ENCODE peak calls at places on chromosomes 16 and 17, in seven cellular contexts. One of them, this sample, is unnamed. For H3K4me1, the result is how much of the 10 kb centered on the place peaks cover.

GRCh38 chr17:38568274-38568673 is 37.5 kb downstream of the SRCIN1 start:
- DNase-seq in IMR-90: no peak
- DNase-seq in A549: no peak
- DNase-seq in suprapubic skin: no peak
- DNase-seq in heart left ventricle: no peak
- DNase-seq in breast epithelium: no peak
- DNase-seq in Peyer's patch: no peak
- DNase-seq in this sample: no peak

GRCh38 chr17:3959295-3959899 is 4.8 kb downstream of the ATP2A3 start:
- DNase-seq in heart left ventricle: no peak
- DNase-seq in suprapubic skin: no peak
- DNase-seq in IMR-90: peak
- DNase-seq in A549: peak
- DNase-seq in Peyer's patch: peak
- DNase-seq in breast epithelium: peak
- DNase-seq in this sample: no peak

GRCh38 chr16:57544129-57544653 is 1.7 kb downstream of the ADGRG5 start:
- DNase-seq in IMR-90: no peak
- DNase-seq in Peyer's patch: no peak
- DNase-seq in heart left ventricle: no peak
- DNase-seq in breast epithelium: peak
- DNase-seq in suprapubic skin: peak
- DNase-seq in A549: no peak
- DNase-seq in this sample: peak

GRCh38 chr17:59357929-59358328 is 26.5 kb downstream of the YPEL2 start:
- DNase-seq in heart left ventricle: no peak
- DNase-seq in breast epithelium: no peak
- DNase-seq in suprapubic skin: no peak
- DNase-seq in IMR-90: peak
- DNase-seq in A549: no peak
- DNase-seq in Peyer's patch: no peak
- DNase-seq in this sample: no peak

GRCh38 chr16:4909825-4910224 is 27.1 kb downstream of the PPL start:
- DNase-seq in Peyer's patch: no peak
- DNase-seq in heart left ventricle: no peak
- DNase-seq in IMR-90: no peak
- DNase-seq in suprapubic skin: no peak
- DNase-seq in A549: no peak
- DNase-seq in breast epithelium: no peak
- DNase-seq in this sample: no peak

GRCh38 chr17:27244481-27245223 is 49.3 kb upstream of the WSB1 start:
- DNase-seq in Peyer's patch: no peak
- DNase-seq in heart left ventricle: peak
- DNase-seq in A549: no peak
- DNase-seq in breast epithelium: no peak
- DNase-seq in IMR-90: peak
- DNase-seq in suprapubic skin: peak
- DNase-seq in this sample: peak

GRCh38 chr16:4677390-4677789 is 16.0 kb upstream of the NUDT16L1 start:
- DNase-seq in heart left ventricle: peak
- DNase-seq in A549: no peak
- DNase-seq in IMR-90: no peak
- DNase-seq in suprapubic skin: no peak
- DNase-seq in breast epithelium: no peak
- DNase-seq in Peyer's patch: no peak
- DNase-seq in this sample: peak

GRCh38 chr17:57622886-57623433 is 122.1 kb downstream of the CCDC182 start:
- DNase-seq in suprapubic skin: no peak
- DNase-seq in heart left ventricle: no peak
- DNase-seq in A549: peak
- DNase-seq in Peyer's patch: no peak
- DNase-seq in breast epithelium: peak
- DNase-seq in IMR-90: peak
- DNase-seq in this sample: no peak

GRCh38 chr16:69179255-69180010 is 7.5 kb upstream of the SNTB2 start:
- DNase-seq in A549: no peak
- DNase-seq in suprapubic skin: peak
- DNase-seq in breast epithelium: peak
- DNase-seq in Peyer's patch: no peak
- DNase-seq in heart left ventricle: no peak
- DNase-seq in IMR-90: peak
- DNase-seq in this sample: peak

GRCh38 chr16:57999971-58000705 is at the start of gene ZNF319:
- DNase-seq in heart left ventricle: no peak
- DNase-seq in suprapubic skin: no peak
- DNase-seq in Peyer's patch: no peak
- DNase-seq in A549: no peak
- DNase-seq in IMR-90: no peak
- DNase-seq in breast epithelium: no peak
- DNase-seq in this sample: peak

GRCh38 chr16:57185446-57185944 is 344 bp downstream of the PSME3IP1 start:
- DNase-seq in IMR-90: peak
- DNase-seq in suprapubic skin: peak
- DNase-seq in Peyer's patch: no peak
- DNase-seq in A549: peak
- DNase-seq in breast epithelium: peak
- DNase-seq in heart left ventricle: peak
- DNase-seq in this sample: peak

GRCh38 chr17:7120123-7120522 is 5.5 kb upstream of the ASGR2 start:
- DNase-seq in heart left ventricle: no peak
- DNase-seq in A549: no peak
- DNase-seq in suprapubic skin: no peak
- DNase-seq in Peyer's patch: no peak
- DNase-seq in breast epithelium: no peak
- DNase-seq in IMR-90: no peak
- DNase-seq in this sample: no peak

GRCh38 chr17:69607162-69607834 is 192.8 kb downstream of the MAP2K6 start:
- DNase-seq in breast epithelium: peak
- DNase-seq in suprapubic skin: peak
- DNase-seq in Peyer's patch: peak
- DNase-seq in heart left ventricle: peak
- DNase-seq in A549: peak
- DNase-seq in IMR-90: peak
- DNase-seq in this sample: peak

GRCh38 chr16:47694543-47694942 is 233.4 kb downstream of the PHKB start:
- DNase-seq in A549: no peak
- DNase-seq in suprapubic skin: no peak
- DNase-seq in breast epithelium: no peak
- DNase-seq in heart left ventricle: no peak
- DNase-seq in IMR-90: no peak
- DNase-seq in Peyer's patch: no peak
- DNase-seq in this sample: no peak

GRCh38 chr17:59830846-59831486 is 61.8 kb downstream of the TUBD1 start:
- DNase-seq in suprapubic skin: no peak
- DNase-seq in IMR-90: no peak
- DNase-seq in A549: no peak
- DNase-seq in heart left ventricle: no peak
- DNase-seq in Peyer's patch: no peak
- DNase-seq in breast epithelium: no peak
- DNase-seq in this sample: no peak

GRCh38 chr16:77579283-77579985 is 142.9 kb upstream of the NUDT7 start:
- DNase-seq in Peyer's patch: no peak
- DNase-seq in breast epithelium: no peak
- DNase-seq in A549: no peak
- DNase-seq in suprapubic skin: no peak
- DNase-seq in heart left ventricle: no peak
- DNase-seq in IMR-90: peak
- DNase-seq in this sample: no peak

GRCh38 chr17:60049936-60050335 is 28.8 kb downstream of the HEATR6 start:
- DNase-seq in IMR-90: peak
- DNase-seq in A549: no peak
- DNase-seq in Peyer's patch: no peak
- DNase-seq in breast epithelium: no peak
- DNase-seq in heart left ventricle: no peak
- DNase-seq in suprapubic skin: no peak
- DNase-seq in this sample: no peak

GRCh38 chr17:56737741-56738161 is 96.0 kb downstream of the C17orf67 start:
- DNase-seq in breast epithelium: peak
- DNase-seq in heart left ventricle: no peak
- DNase-seq in IMR-90: peak
- DNase-seq in Peyer's patch: no peak
- DNase-seq in A549: no peak
- DNase-seq in suprapubic skin: no peak
- DNase-seq in this sample: no peak

GRCh38 chr16:49276646-49277385 is 4.8 kb downstream of the CBLN1 start:
- DNase-seq in suprapubic skin: no peak
- DNase-seq in breast epithelium: no peak
- DNase-seq in Peyer's patch: no peak
- DNase-seq in heart left ventricle: no peak
- DNase-seq in IMR-90: no peak
- DNase-seq in A549: no peak
- DNase-seq in this sample: no peak

GRCh38 chr16:79261461-79261860 is 339.1 kb downstream of the MAF start:
- DNase-seq in suprapubic skin: no peak
- DNase-seq in heart left ventricle: peak
- DNase-seq in IMR-90: no peak
- DNase-seq in breast epithelium: no peak
- DNase-seq in Peyer's patch: peak
- DNase-seq in A549: no peak
- DNase-seq in this sample: peak

GRCh38 chr16:73505178-73505968 is 457.4 kb upstream of the ZFHX3 start:
- DNase-seq in breast epithelium: no peak
- DNase-seq in IMR-90: no peak
- DNase-seq in Peyer's patch: no peak
- DNase-seq in heart left ventricle: no peak
- DNase-seq in A549: no peak
- DNase-seq in suprapubic skin: no peak
- DNase-seq in this sample: no peak

GRCh38 chr17:21278304-21279197 is 6.0 kb upstream of the MAP2K3 start:
- DNase-seq in suprapubic skin: peak
- DNase-seq in IMR-90: no peak
- DNase-seq in heart left ventricle: no peak
- DNase-seq in A549: no peak
- DNase-seq in breast epithelium: no peak
- DNase-seq in Peyer's patch: peak
- DNase-seq in this sample: peak

GRCh38 chr17:21272881-21273839 is 11.4 kb upstream of the MAP2K3 start:
- DNase-seq in A549: no peak
- DNase-seq in heart left ventricle: no peak
- DNase-seq in Peyer's patch: no peak
- DNase-seq in IMR-90: no peak
- DNase-seq in suprapubic skin: no peak
- DNase-seq in breast epithelium: no peak
- DNase-seq in this sample: no peak

GRCh38 chr17:21277332-21277731 is 7.2 kb upstream of the MAP2K3 start:
- DNase-seq in A549: no peak
- DNase-seq in heart left ventricle: no peak
- DNase-seq in breast epithelium: no peak
- DNase-seq in IMR-90: no peak
- DNase-seq in suprapubic skin: no peak
- DNase-seq in Peyer's patch: no peak
- DNase-seq in this sample: no peak

GRCh38 chr17:21275047-21275578 is 9.4 kb upstream of the MAP2K3 start:
- DNase-seq in breast epithelium: no peak
- DNase-seq in IMR-90: no peak
- DNase-seq in suprapubic skin: peak
- DNase-seq in Peyer's patch: no peak
- DNase-seq in heart left ventricle: no peak
- DNase-seq in A549: no peak
- DNase-seq in this sample: no peak

DNA sequence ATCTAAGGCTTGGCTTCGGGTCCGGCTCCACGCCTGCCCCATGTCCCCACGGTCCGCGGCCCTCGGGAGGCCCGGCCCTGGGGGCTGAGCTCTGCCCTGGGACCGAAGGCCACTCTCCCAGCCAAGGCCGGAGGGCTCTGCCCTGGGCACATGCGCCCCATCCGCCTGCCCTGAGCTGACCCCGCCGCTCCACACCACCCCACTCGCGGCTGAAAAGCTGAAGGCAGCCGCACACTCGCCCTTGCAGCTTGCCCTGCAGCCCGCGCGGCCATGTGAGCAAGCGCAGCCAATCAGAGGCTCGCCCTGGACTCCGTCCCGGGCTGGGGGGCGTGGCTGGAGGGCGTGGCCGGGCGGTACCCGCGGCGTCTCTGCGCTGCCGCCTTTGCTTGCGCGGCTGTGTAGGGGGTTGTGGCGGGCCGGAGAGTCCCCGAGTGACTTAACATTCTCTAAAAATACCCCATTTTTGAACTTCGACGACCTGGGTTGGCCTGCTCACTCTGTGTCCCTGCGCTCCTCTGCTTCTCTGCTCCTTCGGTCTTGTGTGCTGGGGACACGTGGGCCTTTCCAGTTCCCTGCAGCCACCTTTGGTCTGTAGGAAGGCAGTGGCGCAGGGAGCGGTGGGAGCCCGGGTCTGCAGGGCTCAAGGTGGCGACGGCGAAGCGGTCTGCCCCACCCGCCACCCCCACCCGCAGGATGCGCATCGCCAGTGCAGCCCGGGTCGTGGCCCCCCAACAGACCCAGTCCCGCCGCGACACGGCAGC is 8.8 kb upstream of the MAP2K3 start:
- DNase-seq in A549: peak
- DNase-seq in Peyer's patch: peak
- DNase-seq in breast epithelium: peak
- DNase-seq in suprapubic skin: peak
- DNase-seq in heart left ventricle: peak
- DNase-seq in IMR-90: peak
- DNase-seq in this sample: peak
- TF ChIP-seq POLR2A in A549: peak
- TF ChIP-seq POLR2A in Peyer's patch: peak
- TF ChIP-seq POLR2A in breast epithelium: no peak
- TF ChIP-seq POLR2A in suprapubic skin: no peak
- TF ChIP-seq POLR2A in heart left ventricle: peak
- TF ChIP-seq POLR2A in IMR-90: no peak
- TF ChIP-seq POLR2A in this sample: peak

GRCh38 chr17:44794699-44795413 is 35.2 kb downstream of the GJC1 start:
- DNase-seq in Peyer's patch: no peak
- DNase-seq in heart left ventricle: no peak
- DNase-seq in suprapubic skin: peak
- DNase-seq in breast epithelium: no peak
- DNase-seq in IMR-90: peak
- DNase-seq in A549: peak
- DNase-seq in this sample: no peak
- H3K4me1 ChIP-seq in Peyer's patch: under half
- H3K4me1 ChIP-seq in heart left ventricle: under half
- H3K4me1 ChIP-seq in suprapubic skin: under half
- H3K4me1 ChIP-seq in breast epithelium: under half
- H3K4me1 ChIP-seq in IMR-90: under half
- H3K4me1 ChIP-seq in A549: under half
- H3K4me1 ChIP-seq in this sample: under half

DNA sequence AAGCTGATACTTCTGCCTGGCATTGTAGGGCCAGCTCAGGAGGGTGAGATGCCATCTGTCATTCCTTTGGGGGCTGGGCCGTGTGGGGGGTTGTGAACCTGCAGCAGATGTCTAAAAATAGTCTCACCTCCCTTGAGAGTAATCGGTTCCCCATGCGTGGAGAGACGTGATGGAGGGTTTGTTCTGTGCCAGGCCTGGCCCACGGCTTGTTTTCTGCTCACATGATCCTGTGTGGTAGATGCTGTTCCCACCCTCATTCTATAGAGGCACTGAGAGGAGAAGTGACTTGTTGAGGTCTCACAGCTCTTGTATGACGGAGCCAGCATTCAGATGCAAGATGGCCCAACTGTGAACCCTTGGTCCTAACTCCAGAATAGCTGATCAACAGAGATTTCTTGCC is 4.6 kb downstream of the IRF8 start:
- DNase-seq in suprapubic skin: no peak
- DNase-seq in Peyer's patch: no peak
- DNase-seq in IMR-90: no peak
- DNase-seq in heart left ventricle: no peak
- DNase-seq in breast epithelium: no peak
- DNase-seq in A549: no peak
- DNase-seq in this sample: no peak
- TF ChIP-seq POLR2A in suprapubic skin: no peak
- TF ChIP-seq POLR2A in Peyer's patch: no peak
- TF ChIP-seq POLR2A in IMR-90: no peak
- TF ChIP-seq POLR2A in heart left ventricle: no peak
- TF ChIP-seq POLR2A in breast epithelium: no peak
- TF ChIP-seq POLR2A in A549: no peak
- TF ChIP-seq POLR2A in this sample: no peak

GRCh38 chr17:36742267-36743000 is 141.1 kb downstream of the MRM1 start:
- DNase-seq in breast epithelium: no peak
- DNase-seq in heart left ventricle: no peak
- DNase-seq in A549: no peak
- DNase-seq in IMR-90: no peak
- DNase-seq in Peyer's patch: no peak
- DNase-seq in suprapubic skin: no peak
- DNase-seq in this sample: no peak
- H3K4me1 ChIP-seq in breast epithelium: under half
- H3K4me1 ChIP-seq in heart left ventricle: under half
- H3K4me1 ChIP-seq in A549: under half
- H3K4me1 ChIP-seq in IMR-90: under half
- H3K4me1 ChIP-seq in Peyer's patch: under half
- H3K4me1 ChIP-seq in suprapubic skin: under half
- H3K4me1 ChIP-seq in this sample: under half